ENCODE peak calls at places on chromosomes 4 and X, in eight cellular contexts. D is activated CD4-positive, alpha-beta T cell treated with anti-CD3 and anti-CD28 coated beads for 24 hours; Z is PC-3; Y is stimulated activated CD8-positive, alpha-beta memory T cell treated with anti-CD3 and anti-CD28 coated beads, Interleukin-4, amount 100 ng/mL, for 48 hours; U is EL; P is NCI-H510A treated with DMSO at 0.1 percent for 48 hours; G is stimulated activated CD4-positive, alpha-beta T cell treated with anti-CD3 and anti-CD28 coated beads, Interleukin-1b, Interleukin-23, amount 100 ng/mL, for 24 hours; E is G401. C is an unnamed sample.

GRCh38 chrX:18971506-18971905 is 12.4 kb downstream of the PHKA2 start:
- DNase-seq in E (no peak), D (no peak), U (no peak), Y (no peak), G (no peak), P (no peak), Z (no peak), C (no peak)

GRCh38 chr4:177177446-177178160 is 132.1 kb upstream of the NEIL3 start:
- DNase-seq in U (peak), G (no peak), P (no peak), D (no peak), Y (no peak), E (no peak), Z (no peak), C (no peak)

GRCh38 chr4:108001540-108001939 is 11.9 kb downstream of the HADH start:
- DNase-seq in E (no peak), U (peak), D (no peak), G (no peak), Z (no peak), Y (no peak), P (no peak), C (no peak)

GRCh38 chr4:75710246-75710645 is 14.1 kb upstream of the USO1 start:
- DNase-seq in P (no peak), E (no peak), D (no peak), Z (no peak), Y (no peak), U (no peak), G (no peak), C (no peak)

GRCh38 chr4:102759835-102760644 is 728 bp downstream of the MANBA start:
- DNase-seq in P (peak), E (peak), U (peak), D (no peak), G (no peak), Z (peak), Y (peak), C (no peak)

GRCh38 chr4:26206339-26206738 is 114.5 kb upstream of the RBPJ start:
- DNase-seq in Y (no peak), P (no peak), E (no peak), U (peak), Z (peak), G (no peak), D (no peak), C (no peak)

GRCh38 chr4:105116616-105117319 is 29.9 kb upstream of the TET2 start:
- DNase-seq in G (no peak), P (peak), D (no peak), U (no peak), Z (no peak), E (no peak), Y (no peak), C (no peak)

GRCh38 chr4:139022835-139023234 is 7.3 kb downstream of the NOCT start:
- DNase-seq in Z (no peak), D (no peak), Y (no peak), E (no peak), U (no peak), G (no peak), P (no peak), C (no peak)

GRCh38 chrX:150935466-150935865 is 37.0 kb upstream of the CD99L2 start:
- DNase-seq in Y (no peak), P (no peak), E (peak), D (no peak), U (peak), G (no peak), Z (peak), C (no peak)

GRCh38 chr4:20062054-20062453 is 189.7 kb upstream of the SLIT2 start:
- DNase-seq in E (no peak), G (no peak), Y (no peak), Z (no peak), U (no peak), D (no peak), P (no peak), C (no peak)

GRCh38 chr4:53497446-53498069 is 93.7 kb downstream of the LNX1 start:
- DNase-seq in G (no peak), P (no peak), D (no peak), U (peak), Y (no peak), E (no peak), Z (no peak), C (no peak)

GRCh38 chrX:153818571-153819397 is 11.6 kb downstream of the PDZD4 start:
- DNase-seq in P (no peak), U (peak), Y (peak), G (peak), Z (peak), D (peak), E (no peak), C (peak)

GRCh38 chr4:41600243-41600642 is 62.3 kb downstream of the LIMCH1 start:
- DNase-seq in U (peak), G (no peak), P (no peak), D (no peak), Y (no peak), Z (peak), E (no peak), C (no peak)

GRCh38 chr4:7653510-7654414 is 219.0 kb upstream of the PSAPL1 start:
- DNase-seq in E (no peak), G (no peak), D (no peak), P (no peak), Y (no peak), Z (no peak), U (no peak), C (no peak)

GRCh38 chr4:94256833-94257232 is 49.2 kb downstream of the SMARCAD1 start:
- DNase-seq in Z (peak), P (no peak), G (no peak), D (no peak), U (no peak), Y (no peak), E (peak), C (no peak)

GRCh38 chrX:149512225-149512885 is 7.2 kb upstream of the IDS start:
- DNase-seq in U (peak), D (peak), G (no peak), E (peak), P (peak), Z (peak), Y (peak), C (no peak)

GRCh38 chr4:147732516-147733193 is 767 bp downstream of the ARHGAP10 start:
- DNase-seq in G (no peak), E (no peak), U (peak), P (peak), Y (peak), D (no peak), Z (peak), C (no peak)

GRCh38 chr4:37685726-37686372 is 327 bp downstream of the RELL1 start:
- DNase-seq in Z (peak), P (no peak), G (peak), Y (peak), U (peak), D (peak), E (peak), C (no peak)

GRCh38 chr4:53376900-53377299 is 541 bp upstream of the FIP1L1 start:
- DNase-seq in Z (no peak), E (no peak), U (no peak), P (no peak), Y (no peak), G (no peak), D (no peak), C (no peak)

GRCh38 chr4:56410247-56410646 is 23.0 kb upstream of the AASDH start:
- DNase-seq in Y (no peak), D (no peak), U (peak), P (peak), Z (peak), E (peak), G (no peak), C (no peak)

GRCh38 chrX:129759576-129760061 is 20.1 kb upstream of the SASH3 start:
- DNase-seq in P (no peak), U (peak), D (no peak), E (peak), G (no peak), Y (peak), Z (peak), C (no peak)

GRCh38 chr4:139651282-139652194 is 14.1 kb upstream of the MGST2 start:
- DNase-seq in D (peak), P (peak), E (peak), Y (peak), G (peak), U (peak), Z (peak), C (peak)

GRCh38 chrX:103878466-103879151 is 46.6 kb upstream of the RAB9B start:
- DNase-seq in U (peak), Z (peak), P (no peak), E (no peak), G (no peak), Y (no peak), D (no peak), C (no peak)

GRCh38 chr4:158446106-158446505 is 75.6 kb upstream of the RXFP1 start:
- DNase-seq in D (no peak), G (no peak), U (peak), Z (peak), P (no peak), Y (no peak), E (no peak), C (no peak)

GRCh38 chrX:6384391-6384790 is 150.5 kb downstream of the VCX3A start:
- DNase-seq in P (no peak), D (no peak), G (no peak), Z (no peak), E (peak), U (no peak), Y (no peak), C (no peak)

GRCh38 chr4:112951362-112951962 is 98.0 kb upstream of the ANK2 start:
- DNase-seq in Y (no peak), U (peak), E (peak), Z (peak), G (no peak), D (no peak), P (peak), C (no peak)

GRCh38 chr4:158193171-158193749 is 17.0 kb upstream of the TMEM144 start:
- DNase-seq in Y (no peak), D (no peak), G (no peak), P (peak), Z (peak), U (peak), E (peak), C (no peak)

GRCh38 chrX:130299279-130300009 is 30.7 kb upstream of the ZNF280C start:
- DNase-seq in Z (no peak), E (no peak), G (no peak), P (peak), U (no peak), D (no peak), Y (no peak), C (no peak)

GRCh38 chr4:16801356-16801755 is 97.1 kb downstream of the LDB2 start:
- DNase-seq in G (no peak), Z (no peak), E (no peak), P (no peak), U (no peak), D (no peak), Y (no peak), C (no peak)

C was measured in GM18507.